ENCODE peak calls at places on chromosomes 3 and 15, in ten cellular contexts. Z is RWPE1; L is progenitor cell of endocrine pancreas; Y is NCI-H1417; W is anterior cingulate cortex; J is stimulated activated CD8-positive, alpha-beta memory T cell treated with anti-CD3 and anti-CD28 coated beads, Interleukin-4, amount 100 ng/mL, for 4 hours; P is ureter; B is endothelial cell; I is myocyte; O is HL-60. A is an unnamed sample.

GRCh38 chr3:105130911-105131310 is 235.8 kb upstream of the ALCAM start:
- DNase-seq in J (no peak), O (no peak), P (no peak), Y (no peak), B (no peak), L (no peak), I (no peak), W (no peak), Z (no peak), A (no peak)

GRCh38 chr15:70461017-70461416 is 302.3 kb downstream of the UACA start:
- DNase-seq in P (no peak), O (no peak), Z (no peak), Y (no peak), W (no peak), L (no peak), I (no peak), J (no peak), B (no peak), A (no peak)

GRCh38 chr3:65334045-65334665 is 646.4 kb upstream of the ADAMTS9 start:
- DNase-seq in Z (no peak), I (no peak), B (peak; percentile 7), P (no peak), Y (no peak), O (no peak), J (no peak), W (no peak), L (no peak), A (no peak)

GRCh38 chr3:41508063-41508696 is 308.9 kb downstream of the CTNNB1 start:
- DNase-seq in Y (no peak), Z (peak; percentile 13), B (no peak), I (peak; percentile 72), P (no peak), L (no peak), J (no peak), O (no peak), W (no peak), A (peak; percentile 25)

GRCh38 chr3:59820352-59820934 is 770.6 kb upstream of the CFAP20DC start:
- DNase-seq in P (no peak), W (no peak), O (no peak), Y (no peak), B (no peak), L (no peak), Z (no peak), I (peak; percentile 24), J (no peak), A (no peak)

GRCh38 chr15:93417156-93418077 is 328.4 kb upstream of the RGMA start:
- DNase-seq in I (no peak), O (no peak), J (no peak), Z (no peak), W (no peak), L (no peak), P (no peak), Y (no peak), B (no peak), A (no peak)

GRCh38 chr3:41265011-41265545 is 65.8 kb downstream of the CTNNB1 start:
- DNase-seq in Z (no peak), P (no peak), W (no peak), J (no peak), O (no peak), L (no peak), I (peak; percentile 50), Y (no peak), B (no peak), A (no peak)

GRCh38 chr3:195247086-195247862 is 23.7 kb downstream of the XXYLT1 start:
- DNase-seq in J (no peak), O (no peak), W (no peak), P (peak; percentile 41), Z (no peak), B (no peak), I (no peak), L (no peak), Y (no peak), A (no peak)

GRCh38 chr3:187287231-187287630 is 4.3 kb downstream of the MASP1 start:
- DNase-seq in I (no peak), L (no peak), W (no peak), Z (no peak), P (no peak), O (no peak), Y (no peak), B (no peak), J (no peak), A (no peak)

GRCh38 chr3:133829310-133829707 is 23.7 kb downstream of the SRPRB start:
- DNase-seq in O (no peak), I (no peak), P (no peak), L (no peak), B (no peak), W (no peak), Z (no peak), Y (no peak), J (no peak), A (no peak)

GRCh38 chr3:35709691-35710090 is 70.4 kb downstream of the ARPP21 start:
- DNase-seq in O (no peak), J (no peak), Y (no peak), W (no peak), Z (no peak), P (no peak), B (no peak), L (no peak), I (no peak), A (no peak)

GRCh38 chr3:73719413-73719831 is 94.7 kb upstream of the PDZRN3 start:
- DNase-seq in Z (no peak), P (no peak), J (no peak), I (no peak), L (no peak), O (no peak), W (no peak), B (no peak), Y (no peak), A (no peak)

GRCh38 chr3:43783987-43784639 is 93.4 kb downstream of the ABHD5 start:
- DNase-seq in Z (no peak), L (no peak), B (no peak), O (no peak), W (no peak), Y (no peak), I (no peak), P (no peak), J (no peak), A (no peak)

GRCh38 chr15:40964006-40964405 is 10.7 kb downstream of the CHAC1 start:
- DNase-seq in B (no peak), Y (no peak), Z (no peak), L (no peak), I (no peak), P (no peak), J (no peak), W (no peak), O (no peak), A (no peak)

GRCh38 chr3:73228425-73228824 is 167.0 kb downstream of the EBLN2 start:
- DNase-seq in L (no peak), B (no peak), I (no peak), O (no peak), J (no peak), P (no peak), Z (peak; percentile 31), Y (no peak), W (no peak), A (peak; percentile 49)

GRCh38 chr15:80744826-80745225 is 34.3 kb upstream of the CEMIP start:
- DNase-seq in Z (no peak), W (no peak), J (no peak), P (no peak), L (no peak), I (no peak), B (no peak), Y (no peak), O (no peak), A (no peak)

GRCh38 chr3:15933439-15934144 is 135.8 kb upstream of the ANKRD28 start:
- DNase-seq in J (no peak), W (peak; percentile 6), I (no peak), Y (no peak), P (no peak), Z (no peak), B (no peak), O (no peak), L (no peak), A (no peak)

GRCh38 chr3:130820976-130821375 is 72.9 kb upstream of the ATP2C1 start:
- DNase-seq in J (no peak), L (no peak), Z (peak; percentile 63), Y (no peak), P (no peak), I (peak; percentile 71), W (no peak), O (peak; percentile 98), B (no peak), A (peak; percentile 83)

GRCh38 chr3:72186485-72186864 is 401.5 kb upstream of the PROK2 start:
- DNase-seq in B (no peak), P (no peak), Y (no peak), J (no peak), W (no peak), O (no peak), I (peak; percentile 37), L (no peak), Z (peak; percentile 8), A (no peak)

GRCh38 chr3:167712445-167712844 is 22.2 kb downstream of the PDCD10 start:
- DNase-seq in L (no peak), P (no peak), W (no peak), Z (no peak), B (no peak), Y (no peak), J (no peak), I (no peak), O (no peak), A (no peak)

GRCh38 chr3:196774191-196774820 is 34.6 kb downstream of the PAK2 start:
- DNase-seq in O (no peak), I (peak; percentile 37), Y (no peak), L (no peak), W (no peak), P (no peak), B (no peak), Z (peak; percentile 52), J (no peak), A (no peak)

GRCh38 chr3:152524198-152525140 is 255.7 kb downstream of the MBNL1 start:
- DNase-seq in W (peak; percentile 10), I (peak; percentile 53), L (no peak), Z (peak; percentile 9), Y (peak; percentile 46), J (peak; percentile 9), B (peak; percentile 35), O (no peak), P (no peak), A (no peak)

GRCh38 chr3:149705416-149705815 is 46.9 kb downstream of the COMMD2 start:
- DNase-seq in B (no peak), J (no peak), Y (no peak), I (no peak), W (no peak), O (no peak), Z (no peak), P (no peak), L (no peak), A (no peak)

GRCh38 chr15:79046691-79047404 is 43.7 kb downstream of the RASGRF1 start:
- DNase-seq in P (no peak), W (no peak), L (no peak), Z (no peak), Y (no peak), B (no peak), O (no peak), I (no peak), J (no peak), A (no peak)

GRCh38 chr3:23175361-23176073 is 27.6 kb upstream of the UBE2E2 start:
- DNase-seq in W (no peak), I (no peak), Z (no peak), O (no peak), J (no peak), Y (no peak), B (no peak), P (no peak), L (no peak), A (no peak)

GRCh38 chr15:83164409-83165404 is 42.9 kb downstream of the HDGFL3 start:
- DNase-seq in W (no peak), O (no peak), B (no peak), L (no peak), Y (no peak), I (no peak), P (no peak), J (no peak), Z (peak; percentile 15), A (peak; percentile 9)

GRCh38 chr3:128784228-128784627 is 58.2 kb downstream of the RAB7A start:
- DNase-seq in P (no peak), B (peak; percentile 63), O (peak; percentile 25), I (no peak), W (peak; percentile 45), L (peak; percentile 28), J (no peak), Y (no peak), Z (no peak), A (no peak)

GRCh38 chr15:75446146-75446545 is 5.3 kb downstream of the SIN3A start:
- DNase-seq in W (no peak), Z (no peak), I (no peak), O (no peak), L (no peak), P (no peak), Y (no peak), J (no peak), B (no peak), A (no peak)

A was measured in keratinocyte.